ENCODE peak calls at places on chromosome 13, in four cellular contexts. X is A549, Z is colonic mucosa, Y is heart left ventricle. L is an unnamed sample. For H3K4me1, the result is how much of the 10 kb centered on the place peaks cover.

GRCh38 chr13:36163809-36164308 is 32.7 kb upstream of the DCLK1 start:
- DNase-seq in X (no peak), Z (peak), Y (peak), L (no peak)

GRCh38 chr13:113927661-113928581 is 46.0 kb downstream of the C13orf46 start:
- DNase-seq in X (no peak), Z (no peak), Y (peak), L (no peak)

GRCh38 chr13:20676213-20676612 is 27.3 kb upstream of the IL17D start:
- DNase-seq in X (no peak), Z (peak), Y (no peak), L (no peak)

GRCh38 chr13:50409186-50409585 is 393.9 kb downstream of the KCNRG start:
- DNase-seq in X (no peak), Z (no peak), Y (no peak), L (no peak)

GRCh38 chr13:112904436-112904960 is 64.5 kb upstream of the MCF2L start:
- DNase-seq in X (no peak), Z (no peak), Y (no peak), L (no peak)

GRCh38 chr13:49893591-49893990 is 42.5 kb downstream of the SPRYD7 start:
- DNase-seq in X (no peak), Z (no peak), Y (no peak), L (no peak)

GRCh38 chr13:39051157-39051556 is 12.9 kb downstream of the NHLRC3 start:
- DNase-seq in X (peak), Z (no peak), Y (no peak), L (no peak)

GRCh38 chr13:44760434-44760833 is 184.3 kb upstream of the TSC22D1 start:
- DNase-seq in X (no peak), Z (no peak), Y (no peak), L (no peak)

GRCh38 chr13:39684531-39685137 is 29.2 kb downstream of the COG6 start:
- DNase-seq in X (peak), Z (no peak), Y (no peak), L (no peak)

GRCh38 chr13:66503890-66504289 is 726.2 kb downstream of the PCDH9 start:
- DNase-seq in X (peak), Z (no peak), Y (no peak), L (no peak)

GRCh38 chr13:112879283-112879833 is 89.7 kb upstream of the MCF2L start:
- DNase-seq in X (no peak), Z (no peak), Y (peak), L (no peak)

GRCh38 chr13:72405441-72405840 is 322.0 kb downstream of the MZT1 start:
- DNase-seq in X (no peak), Z (no peak), Y (no peak), L (no peak)

GRCh38 chr13:53206455-53206854 is 177.8 kb downstream of the OLFM4 start:
- DNase-seq in X (peak), Z (no peak), Y (no peak), L (no peak)

GRCh38 chr13:34942732-34943674 is 933 bp downstream of the NBEA start:
- DNase-seq in X (peak), Z (peak), Y (peak), L (peak)

GRCh38 chr13:113001251-113002140 is 32.5 kb downstream of the MCF2L start:
- DNase-seq in X (no peak), Z (peak), Y (no peak), L (peak)

GRCh38 chr13:88704600-88705275 is 1033.6 kb downstream of the SLITRK5 start:
- DNase-seq in X (no peak), Z (no peak), Y (no peak), L (no peak)

GRCh38 chr13:111486801-111487200 is 166.4 kb downstream of the TEX29 start:
- DNase-seq in X (no peak), Z (peak), Y (no peak), L (no peak)

GRCh38 chr13:87919956-87920355 is 248.8 kb downstream of the SLITRK5 start:
- DNase-seq in X (no peak), Z (no peak), Y (no peak), L (no peak)

GRCh38 chr13:35848316-35848715 is 282.9 kb downstream of the DCLK1 start:
- DNase-seq in X (no peak), Z (no peak), Y (no peak), L (no peak)

GRCh38 chr13:113116871-113117271 is 5.7 kb upstream of the F10 start:
- DNase-seq in X (no peak), Z (no peak), Y (no peak), L (no peak)

GRCh38 chr13:48853381-48854102 is 122.2 kb upstream of the FNDC3A start:
- DNase-seq in X (no peak), Z (no peak), Y (no peak), L (no peak)

GRCh38 chr13:20924758-20925394 is 22.3 kb upstream of the XPO4 start:
- DNase-seq in X (peak), Z (peak), Y (no peak), L (peak)

GRCh38 chr13:39259371-39259770 is 221.1 kb downstream of the NHLRC3 start:
- DNase-seq in X (no peak), Z (no peak), Y (no peak), L (no peak)

GRCh38 chr13:42574011-42574410 is at the start of gene TNFSF11:
- DNase-seq in X (no peak), Z (no peak), Y (no peak), L (no peak)

GRCh38 chr13:24203726-24204295 is 43.3 kb downstream of the SPATA13 start:
- DNase-seq in X (no peak), Z (no peak), Y (no peak), L (peak)

GRCh38 chr13:42740753-42741152 is 40.6 kb upstream of the FAM216B start:
- DNase-seq in X (peak), Z (peak), Y (peak), L (no peak)

GRCh38 chr13:32267836-32268439 is 47.2 kb downstream of the ZAR1L start:
- DNase-seq in X (no peak), Z (peak), Y (no peak), L (peak)

GRCh38 chr13:31946091-31946770 is 85.3 kb upstream of the FRY start:
- DNase-seq in X (no peak), Z (no peak), Y (no peak), L (no peak)

DNA sequence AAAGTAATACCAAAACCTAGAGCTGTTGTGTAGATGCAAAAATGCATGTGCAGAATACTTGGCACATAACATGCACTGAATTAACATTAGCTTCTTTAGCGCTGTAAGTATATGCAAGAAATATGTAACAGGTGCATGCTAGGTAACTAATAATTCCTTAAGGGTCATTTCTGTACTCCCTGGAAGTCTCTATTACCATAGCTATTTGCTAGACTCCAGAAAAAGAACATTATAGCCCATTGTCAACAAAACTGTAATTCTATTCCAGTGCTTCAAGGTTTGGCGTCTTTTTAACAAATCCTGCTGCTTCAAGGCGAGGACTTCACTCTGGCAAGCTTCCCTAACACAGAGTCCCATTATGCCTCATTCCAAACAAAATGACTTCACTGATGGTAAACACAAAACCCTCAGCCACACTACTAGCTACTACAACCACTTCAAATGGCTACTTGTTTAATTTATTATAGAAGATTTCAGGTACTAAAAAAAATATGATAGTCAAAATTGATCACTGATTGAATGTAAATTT is 32.7 kb downstream of the ELF1 start:
- DNase-seq in X (peak), Z (no peak), Y (no peak), L (no peak)
- H3K4me1 ChIP-seq in X (under half), Z (under half), Y (under half), L (under half)

DNA sequence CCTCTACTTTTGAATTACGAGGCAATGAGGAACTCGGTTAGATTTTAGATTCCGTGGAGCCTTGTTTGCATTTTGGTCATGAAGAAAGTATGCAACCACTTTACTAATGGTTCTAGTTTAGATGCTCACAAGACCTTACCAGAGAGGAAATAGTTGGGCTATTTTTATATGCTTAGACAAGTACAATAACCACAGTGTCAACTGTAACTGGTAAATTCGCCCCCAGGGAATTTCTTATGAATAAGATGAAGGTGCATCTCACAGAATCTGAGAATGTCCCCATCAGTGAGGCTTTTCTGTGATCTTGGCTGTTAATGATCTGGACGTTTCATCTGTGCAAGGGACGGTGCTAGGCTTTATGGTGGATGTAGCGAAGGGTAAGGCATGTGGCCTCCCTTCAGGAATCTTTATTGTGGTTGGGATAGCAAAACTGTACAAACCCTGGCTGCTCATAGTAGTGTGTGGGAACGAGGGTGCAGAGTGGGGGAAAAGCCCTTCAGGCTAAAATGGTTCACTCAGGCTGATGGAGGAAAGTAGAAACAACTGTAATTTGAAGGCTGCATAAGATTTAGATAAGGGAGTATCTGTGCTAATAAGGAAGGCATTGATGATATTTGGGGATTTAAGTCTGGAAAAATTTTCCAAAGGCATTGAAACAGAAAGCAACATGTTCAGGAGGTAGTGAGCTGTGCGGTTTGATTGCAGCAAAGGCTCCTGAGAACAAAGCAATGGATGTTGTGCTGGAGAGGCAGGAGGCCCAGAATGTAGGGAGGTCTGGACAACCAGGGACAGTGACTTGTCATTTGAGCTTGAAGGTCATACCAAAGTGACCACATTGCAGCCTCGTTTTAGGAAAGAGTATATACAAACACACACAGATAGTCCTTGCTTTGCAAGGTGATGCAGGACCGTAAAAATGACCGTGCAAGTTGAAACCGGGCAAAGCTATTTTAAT is 28.4 kb downstream of the UBAC2 start:
- DNase-seq in X (no peak), Z (no peak), Y (no peak), L (no peak)
- H3K4me1 ChIP-seq in X (under half), Z (under half), Y (half or more), L (under half)

GRCh38 chr13:99868767-99869166 is 102.8 kb downstream of the ZIC5 start:
- DNase-seq in X (no peak), Z (no peak), Y (no peak), L (no peak)
- H3K4me1 ChIP-seq in X (under half), Z (under half), Y (under half), L (under half)

GRCh38 chr13:28320884-28321574 is 173.9 kb downstream of the FLT1 start:
- DNase-seq in X (no peak), Z (no peak), Y (no peak), L (no peak)
- H3K4me1 ChIP-seq in X (under half), Z (under half), Y (under half), L (under half)

GRCh38 chr13:46642254-46642653 is 89.3 kb downstream of the LRCH1 start:
- DNase-seq in X (no peak), Z (no peak), Y (no peak), L (no peak)

GRCh38 chr13:46643165-46643777 is 90.3 kb downstream of the LRCH1 start:
- DNase-seq in X (no peak), Z (no peak), Y (no peak), L (no peak)

GRCh38 chr13:46639033-46639981 is 86.3 kb downstream of the LRCH1 start:
- DNase-seq in X (no peak), Z (no peak), Y (no peak), L (no peak)

GRCh38 chr13:46641274-46642081 is 88.5 kb downstream of the LRCH1 start:
- DNase-seq in X (no peak), Z (no peak), Y (no peak), L (no peak)

DNA sequence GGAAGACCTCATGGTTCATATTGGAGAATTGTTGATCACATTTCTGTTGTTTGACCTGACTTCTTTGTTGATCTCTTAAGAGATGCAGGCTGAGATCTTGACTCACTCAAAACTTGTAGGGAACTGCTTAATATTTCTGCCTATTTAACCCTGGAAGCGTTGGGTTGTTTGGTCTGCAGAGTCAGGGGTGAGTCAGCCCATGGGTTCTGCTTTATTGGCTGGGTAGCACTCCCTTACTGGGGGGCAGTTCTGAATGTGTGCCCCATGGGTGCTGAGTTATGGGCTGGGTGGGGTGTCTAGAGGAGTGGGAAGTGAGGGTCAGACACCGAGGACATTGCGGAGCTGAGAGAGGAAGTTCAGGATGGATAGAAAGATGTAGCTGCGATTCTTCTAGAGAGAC is 87.9 kb downstream of the LRCH1 start:
- DNase-seq in X (no peak), Z (no peak), Y (no peak), L (no peak)
- H3K4me1 ChIP-seq in X (under half), Z (under half), Y (half or more), L (under half)

GRCh38 chr13:79486433-79487188 is 5.7 kb downstream of the NDFIP2 start:
- DNase-seq in X (no peak), Z (no peak), Y (no peak), L (no peak)

GRCh38 chr13:79482271-79482970 is 1.5 kb downstream of the NDFIP2 start:
- DNase-seq in X (no peak), Z (no peak), Y (no peak), L (no peak)

GRCh38 chr13:79485451-79485850 is 4.5 kb downstream of the NDFIP2 start:
- DNase-seq in X (no peak), Z (no peak), Y (no peak), L (no peak)

GRCh38 chr13:79483302-79483701 is 2.3 kb downstream of the NDFIP2 start:
- DNase-seq in X (no peak), Z (no peak), Y (no peak), L (no peak)

DNA sequence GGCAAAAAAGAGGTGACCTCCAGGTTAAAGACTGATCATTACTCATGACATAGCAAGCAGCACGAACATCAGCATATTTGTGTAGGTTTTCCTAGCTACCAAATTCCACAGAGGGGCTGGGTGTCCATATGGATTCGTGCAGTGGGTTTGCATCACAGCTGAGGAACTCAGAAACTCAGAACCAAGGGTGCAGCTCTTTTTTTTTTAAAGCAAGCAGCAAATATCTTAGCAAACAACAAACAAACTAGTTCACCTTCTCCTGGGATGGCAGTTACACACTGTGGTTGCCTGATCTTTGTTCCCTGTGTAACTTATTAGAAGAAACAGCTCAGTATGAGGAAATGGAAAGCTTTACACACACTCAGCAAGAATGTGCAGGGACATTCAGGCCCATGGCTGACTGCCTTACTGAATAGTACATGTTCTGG is 4.1 kb downstream of the NDFIP2 start:
- DNase-seq in X (peak), Z (peak), Y (no peak), L (peak)
- H3K4me1 ChIP-seq in X (half or more), Z (under half), Y (under half), L (under half)

GRCh38 chr13:51620165-51620983 is 36.1 kb downstream of the WDFY2 start:
- DNase-seq in X (no peak), Z (no peak), Y (no peak), L (no peak)
- H3K4me1 ChIP-seq in X (under half), Z (under half), Y (half or more), L (under half)

L was measured in prostate gland.